ENCODE peak calls at places on chromosomes 2 and 18, in nine cellular contexts. O, M, T, S, C, U, P, V and R are unnamed samples.

GRCh38 chr2:110114801-110115200 is 821 bp downstream of the MALL start:
- DNase-seq in O (no peak), M (peak), T (no peak), S (no peak), C (no peak), U (no peak), P (no peak), V (no peak), R (no peak)

GRCh38 chr2:240165034-240165433 is 24.6 kb upstream of the OTOS start:
- DNase-seq in O (no peak), M (peak), T (no peak), S (no peak), C (no peak), U (no peak), P (no peak), V (no peak), R (no peak)

GRCh38 chr18:59846814-59847490 is 52.8 kb upstream of the PMAIP1 start:
- DNase-seq in O (no peak), M (no peak), T (peak), S (peak), C (peak), U (peak), P (peak), V (no peak), R (peak)

GRCh38 chr2:9325428-9325827 is 97.9 kb downstream of the ITGB1BP1 start:
- DNase-seq in O (no peak), M (no peak), T (no peak), S (no peak), C (no peak), U (no peak), P (no peak), V (no peak), R (no peak)

GRCh38 chr2:122326448-122326847 is 571.0 kb downstream of the TSN start:
- DNase-seq in O (no peak), M (no peak), T (no peak), S (no peak), C (no peak), U (no peak), P (no peak), V (no peak), R (no peak)

GRCh38 chr2:56100791-56101312 is 82.9 kb upstream of the CCDC85A start:
- DNase-seq in O (no peak), M (no peak), T (no peak), S (no peak), C (no peak), U (no peak), P (no peak), V (no peak), R (no peak)

GRCh38 chr2:12262681-12263436 is 453.9 kb upstream of the TRIB2 start:
- DNase-seq in O (no peak), M (no peak), T (no peak), S (no peak), C (no peak), U (peak), P (no peak), V (no peak), R (peak)

GRCh38 chr2:15970701-15971100 is 30.4 kb downstream of the MYCN start:
- DNase-seq in O (no peak), M (no peak), T (no peak), S (no peak), C (no peak), U (no peak), P (no peak), V (no peak), R (no peak)

GRCh38 chr18:40012931-40013609 is 1942.0 kb upstream of the PIK3C3 start:
- DNase-seq in O (no peak), M (no peak), T (no peak), S (no peak), C (no peak), U (no peak), P (no peak), V (no peak), R (peak)

GRCh38 chr2:145827235-145827634 is 1307.3 kb upstream of the ZEB2 start:
- DNase-seq in O (no peak), M (no peak), T (no peak), S (no peak), C (no peak), U (no peak), P (no peak), V (no peak), R (no peak)